ENCODE peak calls at places on chromosomes 3 and 15, in seven cellular contexts. R is heart right ventricle, E is lower leg skin, Y is uterus, D is AG04450, W is SK-N-SH, A is fibroblast of pulmonary artery. M is an unnamed sample.

GRCh38 chr3:71309342-71309741 is 274.2 kb downstream of the FOXP1 start:
- DNase-seq in R (no peak), E (no peak), Y (no peak), D (no peak), W (no peak), A (no peak), M (no peak)

GRCh38 chr3:185797993-185798830 is 26.6 kb downstream of the IGF2BP2 start:
- DNase-seq in R (no peak), E (no peak), Y (no peak), D (no peak), W (no peak), A (no peak), M (no peak)

GRCh38 chr15:99425666-99426301 is 140.0 kb upstream of the MEF2A start:
- DNase-seq in R (peak; percentile 50), E (no peak), Y (peak; percentile 19), D (no peak), W (no peak), A (peak; percentile 49), M (peak; percentile 28)

GRCh38 chr3:126612464-126613205 is 42.3 kb downstream of the TXNRD3 start:
- DNase-seq in R (no peak), E (no peak), Y (no peak), D (no peak), W (peak; percentile 62), A (no peak), M (no peak)

GRCh38 chr3:116524455-116524854 is 79.2 kb upstream of the LSAMP start:
- DNase-seq in R (no peak), E (no peak), Y (no peak), D (no peak), W (no peak), A (no peak), M (no peak)

GRCh38 chr3:4417449-4417848 is 49.6 kb downstream of the SUMF1 start:
- DNase-seq in R (peak; percentile 30), E (no peak), Y (no peak), D (peak; percentile 18), W (no peak), A (peak; percentile 70), M (no peak)

GRCh38 chr3:152593242-152593641 is 241.7 kb upstream of the P2RY1 start:
- DNase-seq in R (no peak), E (no peak), Y (no peak), D (no peak), W (no peak), A (no peak), M (no peak)

GRCh38 chr3:146542179-146542578 is 2.2 kb downstream of the PLSCR1 start:
- DNase-seq in R (no peak), E (no peak), Y (no peak), D (no peak), W (no peak), A (peak; percentile 86), M (no peak)

GRCh38 chr3:54873059-54873695 is 54.7 kb downstream of the LRTM1 start:
- DNase-seq in R (no peak), E (no peak), Y (no peak), D (no peak), W (no peak), A (no peak), M (no peak)

GRCh38 chr3:48470286-48470685 is 23.7 kb downstream of the ATRIP start:
- DNase-seq in R (no peak), E (no peak), Y (no peak), D (no peak), W (peak; percentile 27), A (no peak), M (no peak)

GRCh38 chr3:86969500-86970189 is 21.3 kb downstream of the VGLL3 start:
- DNase-seq in R (no peak), E (no peak), Y (no peak), D (no peak), W (peak; percentile 42), A (peak; percentile 79), M (no peak)

GRCh38 chr3:133206921-133207320 is 168.7 kb downstream of the TMEM108 start:
- DNase-seq in R (no peak), E (no peak), Y (no peak), D (no peak), W (no peak), A (no peak), M (no peak)

DNA sequence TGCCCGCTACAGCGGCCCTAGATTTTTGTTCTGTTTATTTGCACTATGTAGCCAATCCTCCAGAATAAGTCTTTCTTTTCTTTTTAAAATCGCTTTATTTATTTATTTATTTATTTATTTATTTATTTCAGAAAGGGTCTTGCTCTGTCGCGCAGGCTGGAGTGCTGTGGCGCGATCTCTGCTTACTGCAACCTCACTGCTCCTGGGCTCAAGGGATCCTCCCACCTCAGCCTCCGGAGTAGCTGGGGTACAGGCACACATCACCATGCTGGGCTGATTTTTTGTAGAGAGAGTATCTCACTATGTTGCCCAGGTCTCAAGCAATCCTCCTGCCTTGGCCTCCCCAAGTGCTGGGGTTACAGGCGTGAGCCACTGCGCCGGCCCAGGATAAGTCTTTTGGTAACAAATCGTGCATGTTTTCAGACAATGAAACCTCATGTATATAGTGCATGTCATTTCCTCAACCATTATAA is 333 bp upstream of the MTFMT start:
- DNase-seq in R (no peak), E (no peak), Y (no peak), D (no peak), W (no peak), A (no peak), M (no peak)
- H3K4me3 ChIP-seq in R (peak overlapping the region; percentile 92), E (no peak overlapping the region), Y (peak overlapping the region; percentile 75), D (peak overlapping the region; percentile 85), W (peak overlapping the region; percentile 76), A (peak overlapping the region; percentile 86), M (peak overlapping the region; percentile 80)

GRCh38 chr3:27641888-27642601 is 80.1 kb downstream of the EOMES start:
- DNase-seq in R (no peak), E (no peak), Y (no peak), D (no peak), W (no peak), A (no peak), M (no peak)
- TF ChIP-seq CTCF in R (no peak), E (no peak), Y (no peak), D (no peak), W (no peak), A (no peak), M (no peak)

GRCh38 chr15:89363770-89364169 is 29.1 kb upstream of the POLG start:
- DNase-seq in R (no peak), E (no peak), Y (no peak), D (no peak), W (no peak), A (no peak), M (no peak)

GRCh38 chr15:89365457-89366055 is 30.9 kb upstream of the POLG start:
- DNase-seq in R (no peak), E (no peak), Y (no peak), D (no peak), W (no peak), A (no peak), M (no peak)

GRCh38 chr15:89364741-89365450 is 30.3 kb upstream of the POLG start:
- DNase-seq in R (no peak), E (no peak), Y (no peak), D (no peak), W (no peak), A (no peak), M (no peak)

GRCh38 chr15:89363133-89363532 is 28.5 kb upstream of the POLG start:
- DNase-seq in R (no peak), E (no peak), Y (no peak), D (no peak), W (no peak), A (no peak), M (no peak)

DNA sequence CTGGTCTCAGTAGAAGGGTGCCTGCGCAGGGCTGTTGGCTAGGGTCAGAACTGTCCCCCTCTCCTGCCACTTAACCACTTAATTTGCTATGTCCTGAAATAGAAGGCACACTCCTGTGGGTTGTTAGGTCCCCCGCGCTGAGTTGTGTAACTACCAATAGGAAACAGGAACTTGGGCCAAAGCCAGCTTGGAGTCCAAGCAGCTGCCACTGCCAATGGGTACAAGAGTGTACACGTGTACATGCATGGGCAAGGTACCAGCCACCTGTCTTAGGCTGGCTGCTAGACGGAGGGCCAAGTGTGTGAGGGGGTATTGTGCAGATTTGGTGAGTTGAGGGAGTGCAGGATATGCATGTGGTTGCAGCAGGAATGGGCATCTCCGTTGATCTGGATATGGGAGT is 29.7 kb upstream of the POLG start:
- DNase-seq in R (no peak), E (no peak), Y (no peak), D (no peak), W (no peak), A (no peak), M (no peak)
- H3K4me3 ChIP-seq in R (no peak overlapping the region), E (no peak overlapping the region), Y (no peak overlapping the region), D (no peak overlapping the region), W (no peak overlapping the region), A (no peak overlapping the region), M (no peak overlapping the region)

DNA sequence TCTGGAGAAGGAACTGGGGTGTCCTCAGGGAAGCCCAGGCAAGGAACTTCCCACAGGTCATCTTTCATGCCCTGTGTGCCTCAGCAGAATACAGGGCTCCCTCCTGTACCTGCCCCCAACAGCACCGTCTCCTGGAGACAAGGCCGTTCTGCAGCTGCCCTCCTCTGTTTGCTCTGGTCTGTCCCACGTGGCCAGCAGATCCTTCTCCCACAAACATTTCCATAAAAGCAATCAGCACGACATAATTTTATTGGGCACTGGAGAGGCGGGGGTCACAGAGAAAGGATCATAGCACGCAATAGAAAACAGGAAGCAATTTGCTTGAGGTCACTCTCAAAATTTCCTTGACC is 29.5 kb downstream of the STARD5 start:
- DNase-seq in R (no peak), E (no peak), Y (no peak), D (no peak), W (no peak), A (no peak), M (no peak)
- TF ChIP-seq CTCF in R (no peak), E (no peak), Y (no peak), D (no peak), W (no peak), A (no peak), M (no peak)

DNA sequence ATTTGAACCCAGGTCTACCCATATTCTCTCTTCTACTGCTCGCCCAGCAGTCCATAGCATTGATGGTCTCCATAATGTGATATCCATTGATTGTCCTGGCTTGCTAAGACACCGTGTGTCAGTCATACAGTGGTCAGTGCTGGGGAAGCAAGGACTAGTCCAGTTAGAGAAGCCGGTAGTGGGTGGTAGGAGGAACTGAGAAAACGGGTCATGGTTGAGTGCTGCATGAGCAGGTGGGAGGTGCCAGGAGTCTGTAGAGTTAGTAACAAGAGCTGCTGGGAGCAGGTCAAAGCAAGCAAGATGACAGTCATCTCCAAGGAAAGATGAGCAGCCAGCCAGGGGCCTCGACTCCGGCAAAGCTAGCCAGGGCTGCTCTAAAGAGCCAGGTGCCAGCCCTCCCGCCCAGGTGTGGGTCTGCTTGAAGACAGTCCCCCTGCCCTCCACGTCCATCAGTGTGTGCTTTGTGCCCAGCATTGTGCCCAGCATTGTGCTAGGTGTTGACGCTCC is 29.5 kb upstream of the USP3 start:
- DNase-seq in R (no peak), E (no peak), Y (no peak), D (no peak), W (no peak), A (no peak), M (no peak)
- H3K4me3 ChIP-seq in R (no peak overlapping the region), E (no peak overlapping the region), Y (no peak overlapping the region), D (no peak overlapping the region), W (no peak overlapping the region), A (no peak overlapping the region), M (no peak overlapping the region)

GRCh38 chr3:184186184-184186901 is at the start of gene ABCF3:
- DNase-seq in R (no peak), E (no peak), Y (peak; percentile 43), D (no peak), W (peak; percentile 45), A (peak; percentile 56), M (peak; percentile 46)
- TF ChIP-seq CTCF in R (no peak), E (no peak), Y (no peak), D (no peak), W (no peak), A (no peak), M (no peak)

GRCh38 chr15:67571643-67572415 is 29.3 kb downstream of the MAP2K5 start:
- DNase-seq in R (no peak), E (no peak), Y (no peak), D (no peak), W (no peak), A (no peak), M (no peak)
- H3K4me3 ChIP-seq in R (no peak overlapping the region), E (no peak overlapping the region), Y (no peak overlapping the region), D (no peak overlapping the region), W (no peak overlapping the region), A (no peak overlapping the region), M (no peak overlapping the region)

M was measured in left ventricle myocardium inferior.